ENCODE peak calls at places on chromosome 5, in four cellular contexts. B is K562, C is WTC11, S is GM12878. A is an unnamed sample.

GRCh38 chr5:61328791-61329617 is 3.1 kb upstream of the ZSWIM6 start:
- DNase-seq in B (no peak), C (no peak), S (no peak), A (no peak)

GRCh38 chr5:179606910-179607448 is 16.5 kb downstream of the HNRNPH1 start:
- DNase-seq in B (peak; percentile 4), C (peak; percentile 21), S (no peak), A (no peak)

GRCh38 chr5:3451961-3452360 is 143.7 kb upstream of the IRX1 start:
- DNase-seq in B (no peak), C (no peak), S (no peak), A (no peak)

GRCh38 chr5:168047669-168048111 is 243.8 kb upstream of the WWC1 start:
- DNase-seq in B (no peak), C (peak; percentile 11), S (no peak), A (peak; percentile 54)

GRCh38 chr5:78405820-78406750 is 45.7 kb downstream of the SCAMP1 start:
- DNase-seq in B (no peak), C (no peak), S (peak; percentile 19), A (no peak)

GRCh38 chr5:5141625-5142527 is 1.7 kb downstream of the ADAMTS16 start:
- DNase-seq in B (peak; percentile 53), C (no peak), S (no peak), A (peak; percentile 53)

GRCh38 chr5:116571568-116572321 is 2.9 kb downstream of the SEMA6A start:
- DNase-seq in B (no peak), C (no peak), S (no peak), A (peak; percentile 25)

GRCh38 chr5:9545959-9546851 is at the start of gene SEMA5A:
- DNase-seq in B (peak; percentile 73), C (peak; percentile 78), S (no peak), A (peak; percentile 79)

GRCh38 chr5:169171495-169171894 is 129.4 kb downstream of the SLIT3 start:
- DNase-seq in B (no peak), C (peak; percentile 50), S (no peak), A (no peak)

GRCh38 chr5:42666821-42667325 is 89.7 kb upstream of the CCDC152 start:
- DNase-seq in B (no peak), C (no peak), S (no peak), A (no peak)

GRCh38 chr5:178488696-178489095 is 101.5 kb downstream of the COL23A1 start:
- DNase-seq in B (no peak), C (no peak), S (no peak), A (no peak)

GRCh38 chr5:123807177-123807900 is 295.4 kb downstream of the CSNK1G3 start:
- DNase-seq in B (no peak), C (no peak), S (no peak), A (no peak)
- TF ChIP-seq USF1 in B (no peak), C (no peak), S (no peak), A (no peak)

GRCh38 chr5:163585206-163585605 is 79.8 kb downstream of the MAT2B start:
- DNase-seq in B (no peak), C (no peak), S (no peak), A (no peak)
- TF ChIP-seq USF1 in B (no peak), C (no peak), S (no peak), A (no peak)

DNA sequence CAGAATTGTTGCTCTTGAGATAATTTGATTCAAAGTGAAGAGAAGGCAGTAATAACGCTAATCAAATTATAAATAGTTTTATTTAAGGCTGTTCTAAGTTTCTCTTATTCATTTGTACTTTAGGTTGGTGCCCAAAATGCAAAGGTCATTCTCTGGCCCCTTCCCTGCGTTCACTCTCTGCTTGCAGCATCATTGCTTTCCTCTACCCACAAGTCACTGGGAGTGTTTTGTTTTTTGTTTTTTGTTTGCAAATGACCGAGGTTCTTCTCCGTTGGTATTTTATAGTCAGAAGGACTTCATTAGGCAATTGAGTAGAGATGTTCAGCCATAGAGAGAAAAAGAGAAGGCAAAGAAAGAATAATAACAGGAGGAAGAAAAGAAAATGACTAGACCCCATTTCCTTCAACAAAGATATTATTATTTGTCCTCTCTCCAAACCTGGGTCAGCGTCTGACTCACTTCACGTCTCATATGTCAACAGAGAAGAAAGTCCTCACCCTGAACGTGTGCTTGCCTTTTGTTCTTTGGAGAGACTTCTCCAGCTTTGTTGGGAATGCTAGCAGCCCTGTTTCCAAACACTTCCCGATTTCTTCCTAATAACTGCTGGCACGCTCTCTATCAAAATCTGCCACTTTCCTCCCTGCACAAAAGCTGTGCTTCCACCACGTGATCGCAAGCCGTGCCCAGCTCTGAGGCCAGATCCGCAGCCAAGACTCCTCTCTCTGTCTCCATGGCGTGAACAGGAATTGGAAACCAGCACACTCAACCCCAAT is 119.8 kb downstream of the EBF1 start:
- DNase-seq in B (no peak), C (no peak), S (no peak), A (no peak)
- TF ChIP-seq USF1 in B (no peak), C (peak; percentile 79), S (peak; percentile 52), A (peak; percentile 70)

GRCh38 chr5:153050496-153051179 is 439.8 kb upstream of the GRIA1 start:
- DNase-seq in B (no peak), C (no peak), S (no peak), A (no peak)
- TF ChIP-seq USF1 in B (no peak), C (no peak), S (no peak), A (no peak)

GRCh38 chr5:62732677-62733121 is 154.1 kb downstream of the LRRC70 start:
- DNase-seq in B (no peak), C (no peak), S (no peak), A (no peak)
- TF ChIP-seq USF1 in B (no peak), C (no peak), S (no peak), A (no peak)

DNA sequence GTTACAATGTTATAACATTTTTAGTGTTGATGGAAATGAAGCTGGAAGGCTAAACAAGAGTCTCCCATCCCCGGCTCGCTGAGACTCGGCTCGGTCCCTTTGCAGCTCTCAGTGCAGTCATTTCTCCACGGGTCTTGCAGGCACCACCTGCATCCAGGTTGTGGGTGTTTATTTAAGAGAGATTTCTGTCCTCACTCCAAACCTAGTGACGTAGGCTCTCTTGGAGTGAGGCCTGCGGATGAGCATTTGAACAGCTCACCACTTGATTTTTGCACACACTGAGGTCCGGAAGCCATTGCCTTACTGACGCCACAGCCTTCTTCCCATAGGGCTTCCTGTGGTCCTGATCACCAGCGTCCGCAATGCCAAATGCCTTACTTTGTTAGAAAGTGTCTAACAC is 197.7 kb upstream of the OTULINL start:
- DNase-seq in B (no peak), C (no peak), S (no peak), A (no peak)
- TF ChIP-seq USF1 in B (no peak), C (no peak), S (no peak), A (no peak)

GRCh38 chr5:150616506-150616905 is 24.0 kb upstream of the SYNPO start:
- DNase-seq in B (no peak), C (no peak), S (no peak), A (peak; percentile 60)
- TF ChIP-seq USF1 in B (no peak), C (no peak), S (no peak), A (no peak)

DNA sequence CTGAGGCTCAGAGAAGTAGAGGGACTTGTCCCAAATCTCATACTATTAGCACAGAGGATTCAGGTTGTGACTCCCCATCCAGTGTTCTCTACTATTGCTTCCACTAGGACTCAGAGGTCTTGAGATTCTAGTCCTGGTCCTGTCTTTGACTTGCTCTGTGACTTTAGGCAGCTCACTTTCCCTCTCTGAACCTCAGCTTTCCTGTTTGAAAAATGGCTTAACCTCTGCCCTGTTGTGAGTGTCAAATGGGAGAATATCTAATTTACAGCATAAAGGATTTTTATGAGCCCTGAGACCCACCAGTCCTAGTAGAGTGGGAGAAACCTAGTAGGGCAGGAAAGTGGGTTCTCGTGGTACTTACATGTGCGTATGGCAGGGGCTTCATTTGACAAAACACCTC is 73.0 kb downstream of the PPARGC1B start:
- DNase-seq in B (no peak), C (no peak), S (no peak), A (no peak)
- TF ChIP-seq USF1 in B (no peak), C (no peak), S (no peak), A (no peak)

DNA sequence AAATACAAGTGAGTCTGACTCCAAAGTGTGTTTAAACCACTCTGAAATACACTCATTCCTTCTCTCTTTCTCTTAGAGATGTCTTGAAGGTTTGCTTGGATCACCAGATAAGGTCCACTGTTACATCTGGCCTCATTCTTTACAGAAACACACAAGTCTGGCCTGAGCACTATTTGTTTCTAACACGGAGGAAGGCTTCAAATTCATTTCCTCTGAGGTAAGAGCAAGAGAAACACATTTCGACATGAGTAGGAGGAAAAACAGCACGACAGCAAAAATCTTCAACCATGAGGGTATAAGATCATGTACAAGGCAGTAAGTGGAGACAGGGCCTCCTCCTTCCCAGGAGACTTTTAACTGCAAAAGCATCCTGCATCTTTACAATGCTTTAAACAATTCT is 8.0 kb downstream of the SIL1 start:
- DNase-seq in B (no peak), C (no peak), S (no peak), A (no peak)
- TF ChIP-seq USF1 in B (no peak), C (no peak), S (no peak), A (no peak)

A was measured in SK-N-SH.